ENCODE peak calls at places on chromosomes 13 and 19, in four cellular contexts. N, R, C and M are unnamed samples.

GRCh38 chr19:18879579-18880373 is 16.2 kb downstream of the CERS1 start:
- DNase-seq in N (no peak), R (no peak), C (peak), M (no peak)

GRCh38 chr19:7953060-7953459 is 9.6 kb upstream of the TIMM44 start:
- DNase-seq in N (no peak), R (no peak), C (no peak), M (no peak)

GRCh38 chr19:47315125-47315821 is 5.6 kb downstream of the C5AR1 start:
- DNase-seq in N (no peak), R (peak), C (no peak), M (no peak)

GRCh38 chr19:18743281-18743825 is 47.8 kb downstream of the COMP start:
- DNase-seq in N (no peak), R (peak), C (peak), M (no peak)

GRCh38 chr13:101624981-101625380 is 172.5 kb downstream of the ITGBL1 start:
- DNase-seq in N (no peak), R (no peak), C (no peak), M (no peak)

GRCh38 chr13:45349438-45349837 is 8.5 kb upstream of the TPT1 start:
- DNase-seq in N (no peak), R (no peak), C (no peak), M (no peak)

GRCh38 chr13:75365724-75366173 is 116.2 kb downstream of the TBC1D4 start:
- DNase-seq in N (no peak), R (no peak), C (no peak), M (no peak)

GRCh38 chr13:40664100-40665060 is 2.1 kb downstream of the FOXO1 start:
- DNase-seq in N (peak), R (peak), C (peak), M (no peak)

GRCh38 chr13:49840266-49840665 is 47.8 kb upstream of the KPNA3 start:
- DNase-seq in N (no peak), R (no peak), C (no peak), M (no peak)

GRCh38 chr13:93480553-93481106 is 254.0 kb downstream of the GPC6 start:
- DNase-seq in N (no peak), R (no peak), C (no peak), M (no peak)

GRCh38 chr19:50690439-50690838 is 29.2 kb downstream of the SHANK1 start:
- DNase-seq in N (no peak), R (no peak), C (no peak), M (no peak)

GRCh38 chr19:13938361-13939027 is at the start of gene PODNL1:
- DNase-seq in N (no peak), R (peak), C (peak), M (no peak)

GRCh38 chr19:33175886-33176669 is 18.1 kb upstream of the LRP3 start:
- DNase-seq in N (no peak), R (peak), C (peak), M (no peak)

GRCh38 chr19:43618921-43619261 is 538 bp downstream of the ZNF428 start:
- DNase-seq in N (no peak), R (peak), C (peak), M (no peak)

GRCh38 chr19:16456652-16457194 is 15.0 kb downstream of the EPS15L1 start:
- DNase-seq in N (no peak), R (no peak), C (peak), M (no peak)
- H3K27ac ChIP-seq in N (no peak), R (peak), C (peak), M (peak)

DNA sequence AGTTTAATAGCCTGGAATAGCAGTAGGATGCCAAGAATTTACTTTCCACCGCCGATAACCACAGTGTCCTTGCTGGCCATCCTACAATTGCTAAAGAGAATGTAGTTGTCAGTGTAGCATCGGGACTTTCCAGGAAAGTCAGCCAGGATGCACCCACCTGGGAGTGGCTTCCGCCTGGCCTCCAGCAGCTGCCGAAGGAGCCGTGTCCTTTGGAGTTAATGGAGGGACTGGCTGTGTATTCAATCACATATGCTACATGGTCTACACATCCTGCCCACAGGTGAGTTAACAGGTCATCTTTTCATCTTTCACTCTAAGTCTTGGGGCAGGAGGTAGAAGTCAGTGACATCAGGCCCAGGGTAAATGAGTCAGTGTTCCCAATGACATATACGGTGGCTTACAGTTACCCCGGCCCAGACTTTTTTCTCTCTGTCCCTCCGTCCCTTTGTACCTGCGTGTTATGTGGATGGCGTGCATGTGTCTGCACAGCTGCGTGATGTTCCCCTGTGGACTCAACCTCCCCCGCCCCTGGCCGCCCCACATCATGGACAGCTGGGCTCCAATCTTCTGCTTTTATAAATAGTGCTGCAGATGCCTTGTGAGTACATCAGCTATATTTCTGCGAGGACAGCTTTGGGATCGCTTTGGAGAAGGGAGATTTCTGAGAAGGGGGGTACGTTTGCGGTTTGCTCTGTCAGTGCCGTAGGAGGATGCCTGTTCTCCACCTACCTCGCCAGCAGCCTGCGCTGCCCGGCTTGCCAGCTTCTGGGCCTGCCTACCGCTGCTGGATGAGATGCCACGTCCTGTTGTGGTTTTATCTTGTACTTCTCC is 63.1 kb downstream of the ATP11A start:
- DNase-seq in N (no peak), R (no peak), C (no peak), M (peak)
- H3K27ac ChIP-seq in N (no peak), R (no peak), C (no peak), M (peak)

GRCh38 chr13:34943675-34944634 is 1.9 kb downstream of the NBEA start:
- DNase-seq in N (peak), R (no peak), C (peak), M (no peak)

GRCh38 chr13:34939771-34940170 is 2.3 kb upstream of the NBEA start:
- DNase-seq in N (no peak), R (no peak), C (no peak), M (no peak)

GRCh38 chr13:34942732-34943674 is 933 bp downstream of the NBEA start:
- DNase-seq in N (peak), R (peak), C (peak), M (no peak)

GRCh38 chr13:34941436-34941834 is 635 bp upstream of the NBEA start:
- DNase-seq in N (no peak), R (no peak), C (no peak), M (no peak)

DNA sequence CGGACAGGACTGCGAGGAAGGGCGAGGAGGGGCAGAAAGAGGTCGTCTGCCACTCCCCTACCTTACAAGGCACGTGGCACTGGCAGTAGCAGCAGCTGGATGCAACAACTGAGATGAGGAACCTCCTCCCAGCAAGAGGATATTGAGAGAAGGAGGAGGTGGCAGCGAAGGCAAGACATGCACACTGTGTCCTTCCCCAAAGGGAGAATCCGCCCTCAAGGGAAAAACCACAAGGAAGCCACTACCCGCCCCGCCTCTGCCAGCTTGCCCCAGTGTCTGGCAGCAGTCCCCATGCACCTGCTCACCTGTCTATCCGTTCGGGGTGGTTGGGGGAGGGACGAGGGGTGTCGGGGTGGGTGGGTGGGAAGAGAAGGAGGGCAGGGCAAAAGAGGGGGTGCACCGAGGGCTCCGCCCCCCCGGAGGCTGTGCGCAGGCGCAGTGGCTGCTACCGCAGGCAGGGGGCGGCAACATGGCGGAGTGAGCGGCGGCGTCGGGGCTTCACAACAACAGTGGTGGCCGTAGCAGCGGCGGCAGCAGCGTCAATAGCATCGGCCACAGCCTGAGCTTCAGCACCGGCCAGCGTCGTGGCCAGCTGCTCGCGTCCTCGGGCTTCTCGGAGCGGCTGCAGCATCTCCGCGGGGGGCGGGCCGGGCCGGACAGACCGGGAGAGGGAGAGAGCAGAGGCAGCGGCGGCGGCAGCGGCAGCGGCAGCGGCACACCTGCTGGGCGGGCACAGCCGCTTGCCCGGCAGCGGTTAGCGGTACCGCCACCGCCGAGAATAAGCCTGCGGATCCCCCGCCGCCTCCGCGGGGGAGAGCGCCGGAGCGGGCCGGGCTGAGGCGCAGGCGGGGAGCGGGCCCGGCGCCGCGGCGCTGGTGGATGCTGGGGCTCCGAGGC is at the start of gene NBEA:
- DNase-seq in N (peak), R (peak), C (peak), M (peak)
- H3K27ac ChIP-seq in N (no peak), R (peak), C (peak), M (peak)

GRCh38 chr13:23652909-23653726 is 82.9 kb downstream of the TNFRSF19 start:
- DNase-seq in N (no peak), R (no peak), C (no peak), M (no peak)
- H3K27ac ChIP-seq in N (no peak), R (no peak), C (no peak), M (no peak)

DNA sequence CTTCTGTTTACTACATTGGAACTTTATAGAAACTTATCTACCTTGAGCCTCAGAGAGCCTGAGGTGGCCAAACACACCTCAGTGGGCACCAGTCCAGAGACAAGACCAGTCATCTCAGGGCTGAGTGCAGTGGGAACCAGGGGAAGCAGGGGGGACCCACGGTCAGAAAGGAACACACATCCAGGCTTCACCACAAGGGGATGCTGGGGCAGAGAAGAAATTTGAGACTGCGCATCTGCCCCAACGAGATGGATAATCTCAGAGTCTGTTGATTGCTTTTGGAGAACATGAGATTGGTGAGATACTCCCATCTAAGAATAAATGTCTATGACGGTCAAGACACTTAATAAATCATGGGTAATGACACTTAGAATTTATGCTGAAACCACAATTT is 98.7 kb downstream of the DOCK9 start:
- DNase-seq in N (no peak), R (no peak), C (no peak), M (no peak)
- H3K27ac ChIP-seq in N (no peak), R (no peak), C (no peak), M (peak)

GRCh38 chr19:34474233-34474989 is 7.1 kb upstream of the WTIP start:
- DNase-seq in N (no peak), R (no peak), C (no peak), M (no peak)

GRCh38 chr19:34479396-34479795 is 2.2 kb upstream of the WTIP start:
- DNase-seq in N (no peak), R (no peak), C (no peak), M (no peak)

GRCh38 chr19:34471906-34472305 is 9.7 kb upstream of the WTIP start:
- DNase-seq in N (no peak), R (no peak), C (no peak), M (no peak)

GRCh38 chr19:34475975-34476594 is 5.5 kb upstream of the WTIP start:
- DNase-seq in N (no peak), R (no peak), C (no peak), M (no peak)

DNA sequence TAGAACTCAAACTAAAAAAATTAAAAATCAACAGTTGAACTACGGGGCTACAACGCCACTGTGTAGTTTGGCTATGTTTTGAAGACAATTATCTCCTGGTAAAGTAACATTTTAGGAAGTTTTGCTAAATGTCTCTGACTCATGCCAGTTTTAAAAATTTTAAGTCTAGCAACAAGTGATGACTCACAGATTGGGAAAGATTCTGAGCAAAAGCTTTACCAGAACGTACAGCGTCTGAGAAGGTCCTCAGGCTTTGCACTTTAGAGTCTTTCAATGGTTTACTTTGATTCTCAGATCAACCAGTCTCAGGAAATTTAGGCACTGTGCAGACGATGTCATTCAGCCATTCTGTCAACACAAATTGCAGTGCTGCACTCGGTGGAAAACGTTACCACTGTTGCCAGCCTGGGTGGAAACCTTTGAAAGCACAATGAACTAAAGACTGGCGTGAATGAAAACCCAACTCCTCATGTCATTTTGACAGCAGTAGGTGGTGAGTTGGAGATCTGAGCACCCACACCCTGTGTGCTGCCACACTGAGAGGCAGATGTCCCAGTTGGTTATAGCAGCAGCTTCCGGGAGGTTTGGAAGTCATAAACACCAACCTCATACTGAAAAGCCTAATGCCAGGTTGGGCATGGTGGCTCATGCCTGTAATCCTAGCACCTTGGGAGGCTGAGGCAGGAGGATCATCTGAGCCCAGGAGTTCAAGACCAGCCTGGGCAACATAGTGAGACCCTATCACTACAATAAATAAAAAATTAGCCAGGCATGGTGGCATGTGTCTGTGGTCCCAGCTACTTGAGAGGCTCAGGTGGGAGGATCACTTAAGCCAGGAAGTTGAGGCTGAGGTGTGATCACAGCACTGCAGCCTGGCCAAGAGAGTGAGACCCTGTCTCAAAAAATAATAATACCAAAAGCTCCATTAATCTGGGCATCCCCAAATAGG is 6.3 kb upstream of the WTIP start:
- DNase-seq in N (no peak), R (peak), C (no peak), M (no peak)
- H3K27ac ChIP-seq in N (no peak), R (no peak), C (no peak), M (no peak)

GRCh38 chr19:34325961-34326360 is 39.0 kb upstream of the GPI start:
- DNase-seq in N (no peak), R (no peak), C (no peak), M (no peak)

GRCh38 chr19:34328982-34329381 is 36.0 kb upstream of the GPI start:
- DNase-seq in N (no peak), R (no peak), C (no peak), M (no peak)

GRCh38 chr19:34330116-34330515 is 34.9 kb upstream of the GPI start:
- DNase-seq in N (no peak), R (no peak), C (no peak), M (no peak)

GRCh38 chr19:34325181-34325580 is 39.8 kb upstream of the GPI start:
- DNase-seq in N (no peak), R (no peak), C (no peak), M (no peak)

DNA sequence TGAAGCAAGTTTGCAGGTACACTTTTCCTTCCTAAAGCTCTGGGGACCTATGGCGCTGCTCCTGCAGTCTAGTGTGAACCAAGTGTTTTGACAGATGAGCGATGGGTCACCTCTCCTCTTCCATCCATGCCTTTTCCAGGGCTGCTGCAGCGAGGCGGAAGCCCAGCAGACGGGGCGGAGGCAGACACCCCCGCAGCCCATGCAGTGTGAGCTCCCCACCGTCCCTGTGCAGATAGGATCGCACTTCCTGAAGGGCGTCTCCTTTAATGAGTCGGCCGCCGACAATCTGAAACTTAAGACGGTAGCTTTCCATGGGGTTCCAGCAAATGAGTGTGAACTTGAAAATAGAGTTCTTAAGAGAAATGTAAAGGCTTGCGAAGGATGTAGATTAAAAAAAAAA is 37.1 kb upstream of the GPI start:
- DNase-seq in N (no peak), R (no peak), C (no peak), M (no peak)
- H3K27ac ChIP-seq in N (no peak), R (no peak), C (no peak), M (no peak)